ENCODE peak calls at places on chromosome 21, in five cellular contexts. P, V, B, C and M are unnamed samples.

GRCh38 chr21:35223480-35224156 is 174.5 kb upstream of the RUNX1 start:
- DNase-seq in V (no peak), B (no peak), P (no peak), C (no peak), M (no peak)

GRCh38 chr21:33968082-33968997 is 52.7 kb upstream of the ATP5PO start:
- DNase-seq in P (no peak), V (no peak), B (no peak), C (no peak), M (peak)

GRCh38 chr21:18970941-18971340 is 567.4 kb upstream of the TMPRSS15 start:
- DNase-seq in V (no peak), P (no peak), C (no peak), B (no peak), M (no peak)

GRCh38 chr21:29342394-29342957 is 43.8 kb downstream of the BACH1 start:
- DNase-seq in B (no peak), V (no peak), P (peak), C (no peak), M (peak)

GRCh38 chr21:45258476-45258875 is 29.2 kb downstream of the POFUT2 start:
- DNase-seq in B (peak), C (no peak), V (no peak), P (no peak), M (no peak)

GRCh38 chr21:25831300-25831699 is 96.5 kb downstream of the GABPA start:
- DNase-seq in V (no peak), B (no peak), P (no peak), C (no peak), M (peak)

GRCh38 chr21:29423051-29423450 is 124.3 kb downstream of the BACH1 start:
- DNase-seq in P (no peak), B (no peak), V (no peak), C (no peak), M (no peak)

GRCh38 chr21:29102791-29103257 is 27.6 kb upstream of the MAP3K7CL start:
- DNase-seq in B (no peak), V (no peak), C (no peak), P (no peak), M (no peak)

GRCh38 chr21:35886887-35887286 is 173.4 kb downstream of the SETD4 start:
- DNase-seq in P (no peak), B (no peak), V (no peak), C (no peak), M (no peak)

DNA sequence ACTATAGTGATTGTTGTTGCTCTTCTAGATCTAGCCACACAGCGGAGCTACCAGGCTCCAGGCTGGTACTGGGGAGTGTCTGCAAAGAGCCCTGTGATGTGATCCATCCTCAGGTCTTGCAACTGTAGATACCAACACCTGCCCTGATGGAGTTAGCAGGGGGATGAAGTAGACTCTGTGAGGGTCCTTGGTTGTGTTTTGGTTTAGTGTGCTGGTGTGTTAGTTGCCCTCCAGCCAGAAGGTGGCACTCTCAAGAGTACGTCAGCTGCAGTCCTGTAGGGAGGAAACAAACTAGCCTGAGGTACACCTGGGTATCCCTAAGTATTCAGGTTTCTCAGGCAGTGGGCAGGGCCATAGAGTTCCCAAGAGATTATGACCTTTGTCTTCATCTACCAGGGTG is 81.2 kb upstream of the TMPRSS2 start:
- DNase-seq in C (no peak), B (peak), V (no peak), P (no peak), M (no peak)
- TF ChIP-seq CTCF in C (no peak), B (no peak), V (no peak), P (no peak), M (no peak)

GRCh38 chr21:16309250-16309971 is 579.6 kb downstream of the USP25 start:
- DNase-seq in V (no peak), B (no peak), C (peak), P (peak), M (no peak)

GRCh38 chr21:16318651-16319300 is 589.0 kb downstream of the USP25 start:
- DNase-seq in B (no peak), P (no peak), V (no peak), C (no peak), M (no peak)

GRCh38 chr21:16310191-16310590 is 580.4 kb downstream of the USP25 start:
- DNase-seq in P (no peak), V (no peak), B (no peak), C (no peak), M (no peak)

GRCh38 chr21:16320110-16320509 is 590.3 kb downstream of the USP25 start:
- DNase-seq in C (no peak), V (no peak), B (no peak), P (no peak), M (no peak)

DNA sequence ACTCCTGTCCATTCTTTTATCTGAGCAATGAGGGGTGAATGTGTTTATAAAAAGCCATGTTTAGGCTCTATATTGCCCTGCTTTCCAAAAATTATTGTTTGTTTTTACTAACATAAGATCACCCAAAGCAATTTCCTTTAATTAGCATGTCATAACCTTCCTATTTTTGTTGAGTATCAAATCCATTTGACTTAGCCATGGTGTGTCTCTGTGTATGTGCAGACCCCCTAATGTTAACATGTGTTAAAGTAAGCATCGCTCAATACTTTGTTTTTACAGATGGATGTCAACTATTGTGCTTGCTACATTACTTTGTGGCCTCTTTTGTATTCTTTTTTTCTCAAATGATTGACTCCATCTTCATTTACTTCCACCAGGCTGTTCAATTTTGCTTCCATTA is 585.4 kb downstream of the USP25 start:
- DNase-seq in V (no peak), C (no peak), B (no peak), P (no peak), M (no peak)
- TF ChIP-seq CTCF in V (no peak), C (no peak), B (no peak), P (no peak), M (no peak)

DNA sequence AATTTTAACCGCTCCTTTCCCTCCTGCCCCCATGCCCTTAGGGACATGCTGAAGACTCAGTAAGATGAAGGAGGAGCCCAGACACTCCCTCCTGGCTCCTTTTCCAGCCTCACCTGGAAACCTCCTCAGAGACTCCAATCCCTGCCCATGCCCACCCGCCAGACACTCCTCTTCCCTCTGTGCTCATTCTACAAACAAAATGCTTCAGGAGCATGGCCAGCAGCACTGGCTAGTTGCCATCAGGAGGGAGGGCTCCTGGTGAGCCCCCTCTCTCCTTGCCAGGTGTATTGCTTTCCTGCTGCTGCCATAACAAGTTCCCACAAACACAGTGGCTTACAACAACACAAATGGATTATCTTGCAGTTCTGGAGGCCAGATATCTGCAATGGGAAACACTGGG is 126.1 kb downstream of the PSMG1 start:
- DNase-seq in V (no peak), B (no peak), C (no peak), P (no peak), M (no peak)
- TF ChIP-seq CTCF in V (no peak), B (no peak), C (no peak), P (no peak), M (no peak)

GRCh38 chr21:42520628-42521253 is 7.1 kb downstream of the SLC37A1 start:
- DNase-seq in C (no peak), B (no peak), V (no peak), P (no peak), M (no peak)
- TF ChIP-seq CTCF in C (peak), B (no peak), V (no peak), P (peak), M (no peak)

DNA sequence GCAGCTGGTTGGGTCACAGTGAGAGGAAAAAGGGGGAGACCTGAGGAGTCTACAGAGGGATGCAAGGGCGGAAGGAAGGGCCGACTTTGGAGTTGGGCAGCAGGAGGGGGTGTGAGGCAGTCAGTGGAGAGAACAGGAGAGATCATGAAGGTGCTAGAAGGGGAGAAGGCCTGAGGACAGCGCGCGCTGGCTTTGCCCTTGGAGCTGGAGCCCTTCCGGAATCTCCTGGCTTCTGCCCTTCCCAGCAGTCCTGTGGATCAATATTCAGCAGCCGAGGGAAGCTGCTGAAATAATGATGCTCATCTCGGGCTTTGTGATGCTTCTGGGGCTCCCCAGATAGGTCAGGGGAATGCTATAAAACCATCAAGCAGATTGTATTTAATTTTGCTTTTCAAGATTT is 26.7 kb downstream of the SLC37A1 start:
- DNase-seq in C (no peak), V (no peak), P (no peak), B (no peak), M (no peak)
- TF ChIP-seq CTCF in C (no peak), V (no peak), P (no peak), B (no peak), M (no peak)

DNA sequence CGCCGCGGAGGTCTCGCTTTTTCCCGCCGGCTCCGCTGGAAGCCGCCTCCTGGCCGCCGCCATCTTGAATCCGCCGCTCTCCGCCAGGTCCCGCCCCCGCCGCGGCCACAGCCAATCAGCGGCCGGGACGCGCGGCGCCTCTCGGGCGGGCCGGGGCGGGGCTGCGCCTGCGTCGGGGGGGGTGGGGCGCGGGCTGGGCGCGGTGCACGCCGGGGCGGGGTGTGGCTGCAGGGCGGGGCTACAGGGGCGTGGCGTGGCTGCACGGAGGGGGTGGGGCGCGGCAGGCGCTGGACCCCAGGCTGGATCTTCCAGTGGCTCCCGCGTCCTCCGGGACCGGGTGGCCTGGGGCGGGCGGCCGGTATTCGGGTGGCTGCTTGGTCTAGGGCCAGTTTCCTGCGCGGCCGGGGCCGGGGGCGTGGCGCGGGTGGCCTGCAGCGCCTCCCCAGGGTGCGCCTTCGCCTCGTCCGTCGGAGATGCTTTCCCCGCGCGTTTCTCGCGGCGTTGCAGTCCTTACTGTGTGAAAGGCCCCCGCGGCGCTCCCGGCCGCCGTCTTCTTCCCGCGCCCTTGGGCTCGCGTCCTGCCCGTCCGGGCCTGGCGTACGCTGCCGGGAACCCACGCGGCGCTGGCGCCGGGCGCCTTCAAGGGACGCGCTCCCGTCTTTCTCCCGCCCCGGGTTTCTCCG is 575 bp downstream of the PCNT start:
- DNase-seq in V (peak), B (peak), P (peak), C (peak), M (peak)
- TF ChIP-seq CTCF in V (no peak), B (no peak), P (no peak), C (peak), M (no peak)

DNA sequence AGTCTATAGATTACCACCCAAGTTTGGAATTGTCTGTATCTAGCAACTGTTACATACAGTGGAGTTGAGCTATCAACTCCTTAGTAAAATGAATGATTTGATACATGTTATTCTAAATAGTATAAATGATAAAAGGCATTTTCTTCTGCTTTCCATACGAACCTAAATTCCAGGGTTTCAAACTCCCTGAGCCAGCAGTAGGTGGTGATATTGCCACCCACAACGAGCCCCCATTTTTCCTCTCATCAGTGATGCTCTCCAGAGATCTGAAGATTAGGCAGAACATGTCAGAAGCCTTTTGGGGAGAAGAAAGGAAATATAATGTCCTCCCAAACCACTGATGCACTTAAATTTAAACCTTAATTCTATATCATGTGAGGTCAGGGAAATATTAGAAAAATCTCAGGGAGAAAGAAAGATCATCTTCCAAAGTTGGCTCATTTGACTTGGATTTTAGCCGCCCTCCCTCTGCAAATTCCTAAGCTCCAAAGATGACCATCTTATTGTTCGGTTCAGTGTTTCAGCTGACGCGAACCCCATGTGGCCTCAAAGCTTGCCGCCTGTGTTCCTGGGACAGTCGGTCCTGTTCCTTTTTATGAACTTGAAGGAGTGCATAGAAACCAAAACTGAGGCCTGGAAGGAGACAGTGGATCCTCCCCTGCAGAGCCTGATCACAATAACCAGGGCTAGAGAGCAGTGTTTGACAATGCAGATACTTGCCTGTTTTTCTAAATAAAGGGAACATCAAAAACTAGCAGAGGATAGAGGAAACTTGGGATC is 2.3 kb downstream of the EVA1C start:
- DNase-seq in V (no peak), B (no peak), P (no peak), C (peak), M (no peak)
- TF ChIP-seq CTCF in V (no peak), B (no peak), P (peak), C (peak), M (no peak)